ENCODE peak calls at places on chromosomes 12 and 14, in ten cellular contexts. E is activated T-cell treated with anti-CD3 and anti-CD28 coated beads, Interleukin-2, amount 50 U/mL, for 4 hours; R is left lung; G is left cardiac atrium; B is activated CD8-positive, alpha-beta T cell treated with anti-CD3 and anti-CD28 coated beads for 36 hours; S is stimulated activated naive CD8-positive, alpha-beta T cell treated with anti-CD3 and anti-CD28 coated beads, Interleukin-15, Interleukin-2, amounts not matched to agents 100 U/mL and 50 U/mL, for 24 hours; I is heart left ventricle; X is activated CD8-positive, alpha-beta memory T cell treated with anti-CD3 and anti-CD28 coated beads, Interleukin-2, amount 10 ng/mL, durations not matched to agents 7 days and 5 days; D is activated B cell treated with CpG ODN at 0.5 μM for 24 hours; J is activated CD4-positive, alpha-beta T cell treated with anti-CD3 and anti-CD28 coated beads for 36 hours. U is an unnamed sample.

GRCh38 chr14:21988413-21988812 is 314.8 kb upstream of the OR4E1 start:
- ATAC-seq in D (no peak), G (no peak), E (peak; percentile 64), B (peak; percentile 45), I (no peak), X (no peak), J (peak; percentile 58), S (peak; percentile 26), R (no peak), U (peak; percentile 77)

GRCh38 chr14:89123215-89123614 is 293.8 kb downstream of the FOXN3 start:
- ATAC-seq in B (no peak), G (no peak), X (no peak), I (no peak), D (no peak), R (no peak), S (no peak), J (no peak), E (no peak), U (no peak)

GRCh38 chr14:61813101-61813596 is 50.9 kb downstream of the SNAPC1 start:
- ATAC-seq in E (no peak), I (no peak), X (no peak), G (no peak), S (no peak), B (no peak), J (no peak), D (no peak), R (no peak), U (no peak)

GRCh38 chr14:89040080-89040437 is 215.6 kb downstream of the TTC8 start:
- ATAC-seq in J (peak; percentile 36), E (peak; percentile 44), R (no peak), B (no peak), D (peak; percentile 18), G (no peak), I (no peak), S (peak; percentile 21), X (no peak), U (peak; percentile 12)

GRCh38 chr14:102532204-102532658 is 22.7 kb upstream of the ANKRD9 start:
- ATAC-seq in G (no peak), D (no peak), J (no peak), X (no peak), S (no peak), B (no peak), E (no peak), I (no peak), R (no peak), U (no peak)

GRCh38 chr12:22481557-22482104 is 62.7 kb downstream of the C2CD5 start:
- ATAC-seq in S (no peak), B (no peak), D (no peak), R (no peak), E (no peak), I (no peak), J (no peak), X (no peak), G (no peak), U (no peak)

GRCh38 chr14:101198398-101199027 is 295.0 kb upstream of the RTL1 start:
- ATAC-seq in R (no peak), S (no peak), J (no peak), G (no peak), I (no peak), E (no peak), B (no peak), D (no peak), X (no peak), U (no peak)

GRCh38 chr12:111741235-111741812 is 25.4 kb upstream of the ALDH2 start:
- ATAC-seq in J (no peak), E (no peak), G (peak; percentile 23), X (no peak), S (no peak), I (peak; percentile 71), B (no peak), R (peak; percentile 72), D (no peak), U (no peak)

GRCh38 chr14:33850826-33851225 is 100.0 kb downstream of the EGLN3 start:
- ATAC-seq in B (no peak), X (no peak), E (no peak), R (no peak), I (no peak), S (no peak), D (no peak), G (no peak), J (no peak), U (no peak)

GRCh38 chr12:464484-465267 is 4.9 kb downstream of the B4GALNT3 start:
- ATAC-seq in S (no peak), X (no peak), D (no peak), R (peak; percentile 7), J (no peak), G (peak; percentile 39), I (peak; percentile 86), E (no peak), B (no peak), U (no peak)

GRCh38 chr12:8590842-8591545 is 21.7 kb downstream of the AICDA start:
- ATAC-seq in S (peak; percentile 90), B (peak; percentile 98), J (peak; percentile 58), R (peak; percentile 81), X (no peak), E (peak; percentile 69), G (no peak), D (peak; percentile 95), I (no peak), U (peak; percentile 39)

GRCh38 chr12:76457010-76457409 is 102.6 kb downstream of the OSBPL8 start:
- ATAC-seq in X (no peak), J (no peak), D (no peak), R (no peak), B (no peak), S (no peak), G (no peak), E (no peak), I (no peak), U (no peak)

GRCh38 chr14:88379706-88380343 is 5.6 kb upstream of the SPATA7 start:
- ATAC-seq in S (no peak), I (no peak), X (no peak), E (no peak), G (no peak), J (no peak), D (no peak), R (no peak), B (no peak), U (no peak)

GRCh38 chr14:31297701-31298344 is 90.2 kb upstream of the HECTD1 start:
- ATAC-seq in J (no peak), X (no peak), D (no peak), I (no peak), E (no peak), S (no peak), R (no peak), G (no peak), B (no peak), U (no peak)

GRCh38 chr14:74804219-74804825 is 41.2 kb downstream of the YLPM1 start:
- ATAC-seq in B (peak; percentile 77), G (no peak), D (no peak), E (no peak), J (peak; percentile 44), X (no peak), S (peak; percentile 55), R (peak; percentile 72), I (no peak), U (no peak)

GRCh38 chr14:105196228-105196960 is 15.3 kb upstream of the NUDT14 start:
- ATAC-seq in J (no peak), S (no peak), D (no peak), X (no peak), G (peak; percentile 51), E (no peak), I (peak; percentile 54), R (peak; percentile 25), B (no peak), U (no peak)

GRCh38 chr14:71309756-71310155 is 402.5 kb downstream of the PCNX1 start:
- ATAC-seq in R (no peak), B (no peak), X (no peak), G (no peak), E (no peak), S (no peak), D (no peak), J (no peak), I (no peak), U (no peak)